ENCODE peak calls at places on chromosomes 2 and 18, in four cellular contexts. B is ovary, K is kidney, P is tibial nerve. D is an unnamed sample.

GRCh38 chr2:23566236-23567142 is 181.5 kb downstream of the KLHL29 start:
- DNase-seq in B (no peak), K (no peak), P (no peak), D (peak; percentile 45)

GRCh38 chr18:13405305-13406038 is 186.9 kb downstream of the LDLRAD4 start:
- DNase-seq in B (no peak), K (no peak), P (no peak), D (no peak)

GRCh38 chr2:143451622-143452021 is 322.4 kb downstream of the ARHGAP15 start:
- DNase-seq in B (no peak), K (no peak), P (no peak), D (no peak)

GRCh38 chr2:95760839-95761525 is 169.2 kb downstream of the TRIM43 start:
- DNase-seq in B (no peak), K (peak; percentile 64), P (no peak), D (no peak)

GRCh38 chr2:11710210-11710609 is 36.2 kb upstream of the LPIN1 start:
- DNase-seq in B (peak; percentile 60), K (no peak), P (no peak), D (no peak)

GRCh38 chr2:144513388-144514100 is 6.4 kb downstream of the ZEB2 start:
- DNase-seq in B (peak; percentile 51), K (peak; percentile 63), P (no peak), D (peak; percentile 31)

GRCh38 chr2:74502720-74503505 is 3.5 kb upstream of the LBX2 start:
- DNase-seq in B (peak; percentile 54), K (peak; percentile 96), P (peak; percentile 56), D (peak; percentile 95)

GRCh38 chr2:163748420-163748819 is 12.6 kb upstream of the FIGN start:
- DNase-seq in B (no peak), K (no peak), P (no peak), D (no peak)

GRCh38 chr2:88556026-88556425 is 71.2 kb downstream of the EIF2AK3 start:
- DNase-seq in B (no peak), K (no peak), P (no peak), D (no peak)

GRCh38 chr2:60559880-60560279 is 6.4 kb upstream of the BCL11A start:
- DNase-seq in B (no peak), K (no peak), P (no peak), D (no peak)

GRCh38 chr2:127609818-127610217 is 36.1 kb upstream of the GPR17 start:
- DNase-seq in B (no peak), K (no peak), P (no peak), D (no peak)

GRCh38 chr2:240650254-240650965 is 25.1 kb downstream of the GPR35 start:
- DNase-seq in B (no peak), K (no peak), P (no peak), D (no peak)

GRCh38 chr18:9147440-9148238 is 11.1 kb downstream of the ANKRD12 start:
- DNase-seq in B (no peak), K (no peak), P (no peak), D (no peak)

GRCh38 chr2:199958014-199958413 is 2.6 kb downstream of the MAIP1 start:
- DNase-seq in B (no peak), K (no peak), P (no peak), D (no peak)

GRCh38 chr2:127161176-127162136 is 54.5 kb upstream of the BIN1 start:
- DNase-seq in B (peak; percentile 54), K (no peak), P (no peak), D (no peak)

GRCh38 chr2:88690591-88691338 is 708 bp upstream of the RPIA start:
- DNase-seq in B (no peak), K (peak; percentile 77), P (no peak), D (peak; percentile 69)

GRCh38 chr18:37871583-37871982 is 306.0 kb upstream of the CELF4 start:
- DNase-seq in B (no peak), K (no peak), P (no peak), D (no peak)

GRCh38 chr2:228048838-228049490 is 132.5 kb downstream of the SPHKAP start:
- DNase-seq in B (no peak), K (no peak), P (no peak), D (no peak)

GRCh38 chr2:45850558-45850957 is 199.1 kb downstream of the PRKCE start:
- DNase-seq in B (no peak), K (no peak), P (no peak), D (no peak)

GRCh38 chr2:170121689-170122088 is 56.3 kb upstream of the MYO3B start:
- DNase-seq in B (no peak), K (no peak), P (no peak), D (no peak)

GRCh38 chr2:42840141-42840540 is 47.8 kb upstream of the HAAO start:
- DNase-seq in B (no peak), K (no peak), P (peak; percentile 10), D (no peak)

GRCh38 chr18:48611196-48611595 is 72.4 kb downstream of the CTIF start:
- DNase-seq in B (no peak), K (peak; percentile 37), P (no peak), D (peak; percentile 42)

GRCh38 chr2:108988796-108989713 is at the start of gene EDAR:
- DNase-seq in B (no peak), K (no peak), P (no peak), D (peak; percentile 45)

GRCh38 chr2:176665086-176665485 is 395.8 kb downstream of the MTX2 start:
- DNase-seq in B (no peak), K (no peak), P (no peak), D (no peak)

GRCh38 chr2:176657391-176657790 is 388.1 kb downstream of the MTX2 start:
- DNase-seq in B (no peak), K (no peak), P (no peak), D (no peak)

GRCh38 chr2:176664478-176664877 is 395.2 kb downstream of the MTX2 start:
- DNase-seq in B (no peak), K (no peak), P (no peak), D (no peak)

GRCh38 chr2:176658708-176659107 is 389.5 kb downstream of the MTX2 start:
- DNase-seq in B (no peak), K (no peak), P (no peak), D (no peak)

DNA sequence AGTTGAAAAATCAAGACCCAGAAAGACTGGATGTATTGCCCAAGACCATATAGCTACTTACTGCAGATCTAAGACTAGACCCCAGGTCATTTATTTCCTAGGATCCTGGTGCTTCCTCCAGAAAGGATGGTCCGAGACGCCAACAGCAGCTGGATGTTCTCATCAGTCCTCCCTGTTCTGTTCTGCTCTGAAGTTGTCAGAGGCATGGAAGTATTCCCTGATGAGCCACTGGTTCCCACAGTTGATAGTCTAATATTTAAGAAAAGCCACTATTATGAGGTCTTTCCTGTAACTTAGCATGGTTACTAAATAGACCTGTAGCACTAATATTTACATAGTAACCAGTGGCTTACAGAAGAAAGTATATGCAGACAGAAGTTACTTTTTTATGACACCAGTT is 393.5 kb downstream of the MTX2 start:
- DNase-seq in B (no peak), K (no peak), P (no peak), D (no peak)
- H3K4me3 ChIP-seq in B (no peak overlapping the region), K (no peak overlapping the region), P (no peak overlapping the region), D (no peak overlapping the region)

GRCh38 chr2:178484245-178485041 is 4.2 kb downstream of the PLEKHA3 start:
- DNase-seq in B (no peak), K (no peak), P (no peak), D (peak; percentile 52)
- H3K4me1 ChIP-seq in B (peaks cover 15% of the 10 kb centered on the region), K (peaks cover 9% of the 10 kb centered on the region), P (peaks cover 57% of the 10 kb centered on the region), D (peaks cover 11% of the 10 kb centered on the region)

DNA sequence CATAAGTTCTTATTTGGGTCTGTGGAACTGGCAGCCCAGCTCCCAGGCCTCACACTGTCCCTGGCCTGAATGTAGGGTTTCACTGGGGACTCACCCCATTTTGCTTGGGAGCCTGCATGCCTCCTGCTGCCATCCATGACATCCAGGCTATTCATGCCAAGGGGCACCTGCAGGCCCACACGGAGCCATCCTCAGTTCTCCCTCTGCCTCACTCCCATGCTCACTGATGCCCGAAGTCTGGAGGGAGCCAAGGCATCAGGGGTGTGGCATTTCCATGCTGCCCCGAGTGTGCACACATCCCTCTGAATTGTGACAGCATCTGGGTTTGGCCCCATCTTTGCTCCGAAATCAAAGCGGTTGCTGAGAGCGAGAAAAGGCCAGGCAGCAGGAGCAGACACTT is 67.4 kb upstream of the ZNF804A start:
- DNase-seq in B (no peak), K (peak; percentile 43), P (no peak), D (no peak)
- H3K9me3 ChIP-seq in B (no peaks in the 10 kb centered on the region), K (peaks cover 8% of the 10 kb centered on the region), P (peaks cover 46% of the 10 kb centered on the region), D (peaks cover 2% of the 10 kb centered on the region)

DNA sequence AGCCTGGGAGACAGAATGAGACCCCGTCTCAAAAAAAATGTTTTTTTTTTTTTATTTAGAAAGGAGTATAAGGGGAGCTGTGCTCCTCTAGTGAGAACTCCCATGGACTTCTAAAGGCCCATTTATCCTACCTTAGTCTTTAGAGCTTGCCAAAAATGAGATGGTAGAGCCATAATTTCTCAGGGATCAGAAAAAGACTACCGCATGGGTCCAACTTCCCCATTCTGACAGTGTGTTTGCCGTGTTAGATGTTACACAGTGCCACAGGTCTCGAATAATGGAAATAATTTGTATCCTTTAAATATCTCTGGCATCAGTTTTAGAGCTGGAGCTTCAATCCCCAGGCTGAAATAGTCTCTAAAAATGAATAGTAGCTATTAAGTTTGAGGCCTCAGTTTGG is 6.0 kb upstream of the SLC39A10 start:
- DNase-seq in B (no peak), K (no peak), P (no peak), D (no peak)
- H3K4me3 ChIP-seq in B (no peak overlapping the region), K (no peak overlapping the region), P (no peak overlapping the region), D (no peak overlapping the region)

DNA sequence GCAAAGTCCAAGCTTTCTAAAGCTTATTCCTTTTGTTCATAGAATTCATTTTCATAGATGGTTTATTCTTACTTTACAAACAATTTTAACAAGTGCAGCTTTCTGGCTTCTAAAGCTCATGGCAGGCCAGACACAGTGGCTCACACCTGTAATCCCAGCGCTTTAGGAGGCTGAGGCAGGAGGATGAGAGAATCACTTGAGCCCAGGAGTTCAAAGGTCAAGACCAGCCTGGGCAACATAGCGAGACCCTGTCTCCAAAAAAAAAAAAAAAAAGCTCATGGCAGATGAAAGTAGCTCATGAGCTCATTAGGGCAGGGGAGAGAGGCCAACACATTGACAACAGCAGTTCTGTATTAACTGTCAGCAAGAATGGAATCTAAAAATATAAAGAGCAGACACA is 28.1 kb upstream of the NPC1 start:
- DNase-seq in B (no peak), K (no peak), P (no peak), D (no peak)
- H3K4me1 ChIP-seq in B (peaks cover 11% of the 10 kb centered on the region), K (peaks cover 9% of the 10 kb centered on the region), P (peaks cover 8% of the 10 kb centered on the region), D (no peaks in the 10 kb centered on the region)

GRCh38 chr2:2838548-2838845 is 507.4 kb upstream of the MYT1L start:
- DNase-seq in B (no peak), K (no peak), P (no peak), D (no peak)

GRCh38 chr2:2837768-2838547 is 506.9 kb upstream of the MYT1L start:
- DNase-seq in B (no peak), K (no peak), P (no peak), D (no peak)

GRCh38 chr2:2840681-2841300 is 509.7 kb upstream of the MYT1L start:
- DNase-seq in B (no peak), K (no peak), P (no peak), D (no peak)

GRCh38 chr2:2840101-2840531 is 509.0 kb upstream of the MYT1L start:
- DNase-seq in B (no peak), K (no peak), P (no peak), D (no peak)

GRCh38 chr2:2839393-2840096 is 508.5 kb upstream of the MYT1L start:
- DNase-seq in B (no peak), K (no peak), P (no peak), D (no peak)
- H3K9me3 ChIP-seq in B (no peaks in the 10 kb centered on the region), K (no peaks in the 10 kb centered on the region), P (no peaks in the 10 kb centered on the region), D (no peaks in the 10 kb centered on the region)

GRCh38 chr2:184596819-184597411 is 1.4 kb upstream of the ZNF804A start:
- DNase-seq in B (no peak), K (no peak), P (no peak), D (no peak)
- H3K4me3 ChIP-seq in B (no peak overlapping the region), K (peak overlapping the region; percentile 42), P (peak overlapping the region; percentile 51), D (peak overlapping the region; percentile 57)